ENCODE peak calls at places on chromosomes 3 and 15, in seven cellular contexts. One of them, this sample, is unnamed.

GRCh38 chr3:88003115-88003755 is 55.6 kb downstream of the CGGBP1 start:
- DNase-seq in GM12865: peak; percentile 58
- DNase-seq in heart left ventricle: no peak
- DNase-seq in uterus: no peak
- DNase-seq in hepatocyte: peak; percentile 61
- DNase-seq in Peyer's patch: no peak
- DNase-seq in mucosa of descending colon: no peak
- DNase-seq in this sample: peak; percentile 13

GRCh38 chr3:175672119-175672689 is 813.1 kb downstream of the NAALADL2 start:
- DNase-seq in GM12865: no peak
- DNase-seq in heart left ventricle: no peak
- DNase-seq in uterus: no peak
- DNase-seq in hepatocyte: no peak
- DNase-seq in Peyer's patch: no peak
- DNase-seq in mucosa of descending colon: no peak
- DNase-seq in this sample: no peak

GRCh38 chr3:124999897-125000296 is 55.9 kb downstream of the HEG1 start:
- DNase-seq in GM12865: no peak
- DNase-seq in heart left ventricle: no peak
- DNase-seq in uterus: no peak
- DNase-seq in hepatocyte: no peak
- DNase-seq in Peyer's patch: no peak
- DNase-seq in mucosa of descending colon: no peak
- DNase-seq in this sample: no peak

GRCh38 chr3:194573680-194574437 is 59.4 kb downstream of the TMEM44 start:
- DNase-seq in GM12865: peak; percentile 74
- DNase-seq in heart left ventricle: peak; percentile 53
- DNase-seq in uterus: no peak
- DNase-seq in hepatocyte: peak; percentile 68
- DNase-seq in Peyer's patch: peak; percentile 54
- DNase-seq in mucosa of descending colon: no peak
- DNase-seq in this sample: peak; percentile 31

GRCh38 chr3:68915973-68916372 is 16.4 kb downstream of the TAFA4 start:
- DNase-seq in GM12865: no peak
- DNase-seq in heart left ventricle: no peak
- DNase-seq in uterus: no peak
- DNase-seq in hepatocyte: no peak
- DNase-seq in Peyer's patch: no peak
- DNase-seq in mucosa of descending colon: no peak
- DNase-seq in this sample: no peak

GRCh38 chr15:69321041-69321554 is 22.4 kb downstream of the PAQR5 start:
- DNase-seq in GM12865: no peak
- DNase-seq in heart left ventricle: no peak
- DNase-seq in uterus: no peak
- DNase-seq in hepatocyte: no peak
- DNase-seq in Peyer's patch: no peak
- DNase-seq in mucosa of descending colon: no peak
- DNase-seq in this sample: no peak

GRCh38 chr3:30007668-30008067 is 598.7 kb upstream of the TGFBR2 start:
- DNase-seq in GM12865: no peak
- DNase-seq in heart left ventricle: no peak
- DNase-seq in uterus: no peak
- DNase-seq in hepatocyte: no peak
- DNase-seq in Peyer's patch: no peak
- DNase-seq in mucosa of descending colon: no peak
- DNase-seq in this sample: no peak

GRCh38 chr3:4722103-4722502 is 229.0 kb downstream of the ITPR1 start:
- DNase-seq in GM12865: peak; percentile 63
- DNase-seq in heart left ventricle: no peak
- DNase-seq in uterus: no peak
- DNase-seq in hepatocyte: peak; percentile 63
- DNase-seq in Peyer's patch: peak; percentile 65
- DNase-seq in mucosa of descending colon: no peak
- DNase-seq in this sample: no peak

GRCh38 chr3:195542261-195542660 is 864 bp downstream of the PPP1R2 start:
- DNase-seq in GM12865: peak; percentile 64
- DNase-seq in heart left ventricle: no peak
- DNase-seq in uterus: no peak
- DNase-seq in hepatocyte: no peak
- DNase-seq in Peyer's patch: no peak
- DNase-seq in mucosa of descending colon: no peak
- DNase-seq in this sample: no peak

GRCh38 chr3:28467414-28467813 is 118.8 kb upstream of the AZI2 start:
- DNase-seq in GM12865: no peak
- DNase-seq in heart left ventricle: no peak
- DNase-seq in uterus: no peak
- DNase-seq in hepatocyte: no peak
- DNase-seq in Peyer's patch: no peak
- DNase-seq in mucosa of descending colon: no peak
- DNase-seq in this sample: no peak

GRCh38 chr3:143352031-143352623 is 232.6 kb downstream of the CHST2 start:
- DNase-seq in GM12865: no peak
- DNase-seq in heart left ventricle: no peak
- DNase-seq in uterus: no peak
- DNase-seq in hepatocyte: no peak
- DNase-seq in Peyer's patch: no peak
- DNase-seq in mucosa of descending colon: no peak
- DNase-seq in this sample: no peak

GRCh38 chr3:171178714-171179113 is 152.2 kb upstream of the SLC2A2 start:
- DNase-seq in GM12865: no peak
- DNase-seq in heart left ventricle: no peak
- DNase-seq in uterus: no peak
- DNase-seq in hepatocyte: no peak
- DNase-seq in Peyer's patch: no peak
- DNase-seq in mucosa of descending colon: no peak
- DNase-seq in this sample: no peak

GRCh38 chr15:78991476-78991875 is 46.6 kb upstream of the CTSH start:
- DNase-seq in GM12865: no peak
- DNase-seq in heart left ventricle: no peak
- DNase-seq in uterus: no peak
- DNase-seq in hepatocyte: peak; percentile 49
- DNase-seq in Peyer's patch: no peak
- DNase-seq in mucosa of descending colon: no peak
- DNase-seq in this sample: no peak

GRCh38 chr3:30350901-30351300 is 255.5 kb upstream of the TGFBR2 start:
- DNase-seq in GM12865: no peak
- DNase-seq in heart left ventricle: no peak
- DNase-seq in uterus: no peak
- DNase-seq in hepatocyte: no peak
- DNase-seq in Peyer's patch: no peak
- DNase-seq in mucosa of descending colon: no peak
- DNase-seq in this sample: no peak

GRCh38 chr3:175735866-175736265 is 876.7 kb downstream of the NAALADL2 start:
- DNase-seq in GM12865: no peak
- DNase-seq in heart left ventricle: no peak
- DNase-seq in uterus: no peak
- DNase-seq in hepatocyte: no peak
- DNase-seq in Peyer's patch: no peak
- DNase-seq in mucosa of descending colon: no peak
- DNase-seq in this sample: no peak

GRCh38 chr15:58873267-58873666 is 60.2 kb downstream of the SLTM start:
- DNase-seq in GM12865: no peak
- DNase-seq in heart left ventricle: no peak
- DNase-seq in uterus: no peak
- DNase-seq in hepatocyte: no peak
- DNase-seq in Peyer's patch: no peak
- DNase-seq in mucosa of descending colon: no peak
- DNase-seq in this sample: no peak

DNA sequence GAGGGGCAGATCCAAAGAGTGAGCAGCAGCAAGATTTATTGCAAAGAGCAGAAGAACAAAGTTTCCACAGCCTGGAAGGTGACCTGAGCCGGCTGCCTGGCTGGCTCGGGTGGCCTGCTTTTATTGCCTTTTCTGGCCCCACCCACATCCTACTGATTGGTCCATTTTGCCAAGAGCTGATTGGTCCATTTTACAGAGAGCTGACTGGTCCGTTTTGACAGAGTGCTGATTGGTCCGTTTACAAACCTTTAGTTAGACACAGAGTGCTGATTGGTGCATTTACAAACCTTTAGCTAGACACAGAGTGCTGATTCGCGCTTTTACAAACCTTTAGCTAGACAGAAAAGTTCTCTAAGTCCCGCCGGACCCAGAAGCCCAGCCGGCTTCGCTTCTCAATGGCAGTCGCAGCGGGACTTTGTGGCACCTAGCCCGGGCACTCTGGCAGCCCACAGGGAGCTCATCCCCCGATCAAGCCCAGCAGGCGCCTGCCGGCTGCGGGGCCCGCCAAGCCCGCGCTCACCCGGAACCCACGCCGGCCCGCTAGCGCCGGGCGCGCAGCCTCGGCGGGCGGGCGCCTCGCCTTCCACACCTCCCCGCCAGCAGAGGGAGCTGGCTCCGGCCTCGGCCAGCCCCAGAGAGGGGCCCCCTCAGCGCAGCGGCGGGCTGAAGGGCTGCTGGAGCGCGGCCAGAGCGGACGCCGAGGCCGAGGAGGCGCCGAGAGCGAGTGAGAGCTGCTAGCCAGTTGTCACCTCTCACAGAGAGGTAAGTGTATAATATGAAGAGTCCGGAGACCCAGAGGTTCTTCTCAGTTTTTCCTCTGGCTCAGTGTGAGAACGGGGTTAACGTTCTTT is 339.2 kb downstream of the CHL1 start:
- DNase-seq in GM12865: no peak
- DNase-seq in heart left ventricle: no peak
- DNase-seq in uterus: no peak
- DNase-seq in hepatocyte: peak; percentile 39
- DNase-seq in Peyer's patch: no peak
- DNase-seq in mucosa of descending colon: peak; percentile 44
- DNase-seq in this sample: peak; percentile 24
- TF ChIP-seq CTCF in GM12865: no peak
- TF ChIP-seq CTCF in heart left ventricle: no peak
- TF ChIP-seq CTCF in uterus: no peak
- TF ChIP-seq CTCF in hepatocyte: no peak
- TF ChIP-seq CTCF in Peyer's patch: no peak
- TF ChIP-seq CTCF in mucosa of descending colon: no peak
- TF ChIP-seq CTCF in this sample: no peak

GRCh38 chr3:104614564-104614963 is 752.1 kb upstream of the ALCAM start:
- DNase-seq in GM12865: no peak
- DNase-seq in heart left ventricle: no peak
- DNase-seq in uterus: no peak
- DNase-seq in hepatocyte: no peak
- DNase-seq in Peyer's patch: no peak
- DNase-seq in mucosa of descending colon: no peak
- DNase-seq in this sample: no peak

GRCh38 chr3:104606812-104607211 is 759.9 kb upstream of the ALCAM start:
- DNase-seq in GM12865: no peak
- DNase-seq in heart left ventricle: no peak
- DNase-seq in uterus: no peak
- DNase-seq in hepatocyte: no peak
- DNase-seq in Peyer's patch: no peak
- DNase-seq in mucosa of descending colon: no peak
- DNase-seq in this sample: no peak

GRCh38 chr3:104612218-104612617 is 754.5 kb upstream of the ALCAM start:
- DNase-seq in GM12865: no peak
- DNase-seq in heart left ventricle: no peak
- DNase-seq in uterus: no peak
- DNase-seq in hepatocyte: no peak
- DNase-seq in Peyer's patch: no peak
- DNase-seq in mucosa of descending colon: no peak
- DNase-seq in this sample: no peak

GRCh38 chr3:104610730-104611652 is 755.7 kb upstream of the ALCAM start:
- DNase-seq in GM12865: no peak
- DNase-seq in heart left ventricle: no peak
- DNase-seq in uterus: no peak
- DNase-seq in hepatocyte: no peak
- DNase-seq in Peyer's patch: no peak
- DNase-seq in mucosa of descending colon: no peak
- DNase-seq in this sample: no peak
- TF ChIP-seq CTCF in GM12865: no peak
- TF ChIP-seq CTCF in heart left ventricle: no peak
- TF ChIP-seq CTCF in uterus: no peak
- TF ChIP-seq CTCF in hepatocyte: no peak
- TF ChIP-seq CTCF in Peyer's patch: no peak
- TF ChIP-seq CTCF in mucosa of descending colon: no peak
- TF ChIP-seq CTCF in this sample: no peak

DNA sequence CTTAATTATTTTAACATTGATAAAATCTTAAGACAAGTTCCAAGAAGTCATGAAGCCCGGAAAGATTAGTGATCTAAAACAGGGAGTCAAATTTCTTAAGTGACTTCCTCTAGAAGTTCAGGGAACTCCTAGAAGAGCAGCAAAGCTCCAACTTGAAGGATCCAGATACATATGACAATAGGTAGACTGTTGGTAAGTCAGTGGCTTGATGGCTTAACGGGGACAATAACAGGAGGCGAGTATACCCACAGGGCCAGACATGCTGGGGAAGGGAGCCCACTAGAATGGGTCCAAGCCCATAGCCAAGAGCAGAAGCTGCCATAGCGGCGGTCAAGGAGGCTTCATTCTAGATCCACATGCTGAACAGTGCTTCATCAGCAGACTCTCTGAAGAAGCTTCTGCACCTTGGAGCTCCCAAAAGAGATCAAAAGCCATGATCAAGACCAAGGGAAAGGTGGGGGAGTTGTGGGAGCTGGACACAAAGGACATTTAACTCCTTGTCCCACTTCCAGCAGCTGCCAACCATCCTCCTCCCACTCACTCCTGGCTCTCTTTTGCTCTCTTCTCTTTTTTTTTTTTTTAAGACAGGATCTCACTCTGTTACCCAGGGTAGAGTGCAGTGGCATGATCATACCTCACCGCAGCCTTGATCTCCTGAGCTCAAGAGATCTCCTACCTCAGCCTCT is 10.2 kb upstream of the CA12 start:
- DNase-seq in GM12865: no peak
- DNase-seq in heart left ventricle: no peak
- DNase-seq in uterus: no peak
- DNase-seq in hepatocyte: no peak
- DNase-seq in Peyer's patch: no peak
- DNase-seq in mucosa of descending colon: no peak
- DNase-seq in this sample: no peak
- TF ChIP-seq CTCF in GM12865: no peak
- TF ChIP-seq CTCF in heart left ventricle: no peak
- TF ChIP-seq CTCF in uterus: no peak
- TF ChIP-seq CTCF in hepatocyte: no peak
- TF ChIP-seq CTCF in Peyer's patch: no peak
- TF ChIP-seq CTCF in mucosa of descending colon: no peak
- TF ChIP-seq CTCF in this sample: no peak

DNA sequence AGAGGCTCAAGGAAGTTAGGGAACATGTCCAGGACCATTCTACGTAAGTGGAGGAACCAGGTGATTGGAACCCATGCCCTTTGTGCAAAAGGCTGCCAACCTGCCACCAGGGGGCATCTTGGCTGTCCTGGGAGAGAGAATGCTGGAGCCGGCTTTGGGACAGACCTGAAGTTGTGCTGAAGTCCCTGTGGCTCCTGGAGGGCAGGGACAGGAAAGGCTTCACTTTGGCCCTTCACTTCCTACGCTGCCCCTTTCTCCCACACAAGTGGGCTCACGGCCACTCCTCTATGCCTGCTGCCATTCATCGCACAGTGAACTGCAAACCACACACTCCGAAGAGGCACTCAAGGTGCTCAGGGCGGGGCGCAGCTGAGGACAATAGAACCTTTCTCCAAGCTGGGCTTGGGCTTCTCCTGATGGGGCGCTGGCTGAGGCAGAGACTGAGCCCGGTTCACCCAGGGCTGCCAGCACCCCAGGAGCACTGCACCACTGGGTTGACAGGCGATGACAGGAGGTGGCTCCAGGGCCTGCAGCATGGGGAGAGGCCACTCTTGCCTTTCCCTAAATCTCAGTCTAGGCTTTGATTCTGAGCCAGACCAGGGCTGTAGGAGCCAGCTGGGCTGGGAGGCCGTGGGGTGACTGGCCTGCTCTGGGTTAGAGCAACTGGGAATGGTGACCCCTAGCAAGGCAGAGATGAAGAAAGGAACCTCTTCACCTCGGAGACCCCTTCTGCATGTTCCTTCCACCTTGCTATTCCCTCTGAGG is 8.4 kb downstream of the SHF start:
- DNase-seq in GM12865: peak; percentile 66
- DNase-seq in heart left ventricle: no peak
- DNase-seq in uterus: no peak
- DNase-seq in hepatocyte: no peak
- DNase-seq in Peyer's patch: peak; percentile 85
- DNase-seq in mucosa of descending colon: peak; percentile 67
- DNase-seq in this sample: no peak
- TF ChIP-seq CTCF in GM12865: peak; percentile 71
- TF ChIP-seq CTCF in heart left ventricle: peak; percentile 26
- TF ChIP-seq CTCF in uterus: peak; percentile 8
- TF ChIP-seq CTCF in hepatocyte: peak; percentile 33
- TF ChIP-seq CTCF in Peyer's patch: peak; percentile 68
- TF ChIP-seq CTCF in mucosa of descending colon: peak; percentile 65
- TF ChIP-seq CTCF in this sample: peak; percentile 32

This sample was measured in nephron progenitor cell.